ENCODE peak calls at places on chromosomes 13 and 19, in six cellular contexts. F, A, J, V, Q and G are unnamed samples.

GRCh38 chr13:88958821-88959220 is 1287.7 kb downstream of the SLITRK5 start:
- DNase-seq in A (no peak), Q (no peak), J (no peak), V (no peak), F (no peak), G (no peak)

GRCh38 chr19:23823952-23824389 is 65.3 kb upstream of the ZNF681 start:
- DNase-seq in F (no peak), J (no peak), A (peak; percentile 7), Q (no peak), V (peak; percentile 0), G (peak; percentile 48)

GRCh38 chr13:103976371-103976770 is 910.2 kb upstream of the SLC10A2 start:
- DNase-seq in A (no peak), F (no peak), V (no peak), Q (no peak), J (no peak), G (no peak)

GRCh38 chr19:17757125-17757524 is 5.8 kb downstream of the FCHO1 start:
- DNase-seq in Q (peak; percentile 56), V (no peak), F (no peak), A (no peak), J (peak; percentile 64), G (no peak)

GRCh38 chr19:38796154-38796553 is 7.2 kb downstream of the LGALS7B start:
- DNase-seq in J (no peak), A (no peak), V (no peak), F (no peak), Q (no peak), G (no peak)

GRCh38 chr13:97822377-97822776 is 131.1 kb upstream of the IPO5 start:
- DNase-seq in Q (no peak), V (no peak), J (no peak), A (no peak), F (no peak), G (no peak)

GRCh38 chr19:18725755-18726416 is 42.4 kb downstream of the CRTC1 start:
- DNase-seq in Q (no peak), A (no peak), J (no peak), V (no peak), F (no peak), G (peak; percentile 92)

GRCh38 chr13:44108345-44108858 is 228.7 kb downstream of the LACC1 start:
- DNase-seq in J (peak; percentile 56), A (no peak), V (no peak), Q (no peak), F (no peak), G (no peak)

GRCh38 chr19:4705413-4706131 is 18.1 kb downstream of the DPP9 start:
- DNase-seq in F (no peak), V (no peak), J (no peak), A (no peak), Q (no peak), G (no peak)

GRCh38 chr13:36475468-36475867 is 43.2 kb downstream of the CCNA1 start:
- DNase-seq in F (no peak), V (no peak), A (no peak), Q (peak; percentile 2), J (no peak), G (peak; percentile 43)

GRCh38 chr13:41513600-41513999 is 56.2 kb downstream of the RGCC start:
- DNase-seq in Q (no peak), F (no peak), J (no peak), A (no peak), V (no peak), G (no peak)

GRCh38 chr19:6730153-6730804 is 7.1 kb downstream of the GPR108 start:
- DNase-seq in A (peak; percentile 87), F (no peak), J (peak; percentile 84), Q (no peak), V (no peak), G (peak; percentile 47)

GRCh38 chr19:16073988-16074387 is 2.3 kb upstream of the TPM4 start:
- DNase-seq in F (no peak), A (no peak), J (peak; percentile 10), Q (no peak), V (no peak), G (no peak)

GRCh38 chr13:91904597-91904996 is 506.2 kb downstream of the GPC5 start:
- DNase-seq in V (no peak), J (no peak), F (no peak), Q (no peak), A (no peak), G (no peak)

GRCh38 chr13:97043302-97043701 is 49.0 kb upstream of the OXGR1 start:
- DNase-seq in V (no peak), F (no peak), A (peak; percentile 25), Q (peak; percentile 52), J (no peak), G (no peak)

GRCh38 chr19:17394891-17395415 is 957 bp upstream of the CCDC194 start:
- DNase-seq in V (no peak), J (peak; percentile 81), A (peak; percentile 80), Q (no peak), F (peak; percentile 71), G (peak; percentile 79)

GRCh38 chr13:37198629-37199028 is 93.2 kb upstream of the CSNK1A1L start:
- DNase-seq in J (no peak), A (no peak), F (no peak), V (peak; percentile 8), Q (no peak), G (no peak)

GRCh38 chr19:12872255-12872654 is 9.0 kb downstream of the DNASE2 start:
- DNase-seq in A (no peak), Q (no peak), J (peak; percentile 19), V (no peak), F (no peak), G (no peak)

DNA sequence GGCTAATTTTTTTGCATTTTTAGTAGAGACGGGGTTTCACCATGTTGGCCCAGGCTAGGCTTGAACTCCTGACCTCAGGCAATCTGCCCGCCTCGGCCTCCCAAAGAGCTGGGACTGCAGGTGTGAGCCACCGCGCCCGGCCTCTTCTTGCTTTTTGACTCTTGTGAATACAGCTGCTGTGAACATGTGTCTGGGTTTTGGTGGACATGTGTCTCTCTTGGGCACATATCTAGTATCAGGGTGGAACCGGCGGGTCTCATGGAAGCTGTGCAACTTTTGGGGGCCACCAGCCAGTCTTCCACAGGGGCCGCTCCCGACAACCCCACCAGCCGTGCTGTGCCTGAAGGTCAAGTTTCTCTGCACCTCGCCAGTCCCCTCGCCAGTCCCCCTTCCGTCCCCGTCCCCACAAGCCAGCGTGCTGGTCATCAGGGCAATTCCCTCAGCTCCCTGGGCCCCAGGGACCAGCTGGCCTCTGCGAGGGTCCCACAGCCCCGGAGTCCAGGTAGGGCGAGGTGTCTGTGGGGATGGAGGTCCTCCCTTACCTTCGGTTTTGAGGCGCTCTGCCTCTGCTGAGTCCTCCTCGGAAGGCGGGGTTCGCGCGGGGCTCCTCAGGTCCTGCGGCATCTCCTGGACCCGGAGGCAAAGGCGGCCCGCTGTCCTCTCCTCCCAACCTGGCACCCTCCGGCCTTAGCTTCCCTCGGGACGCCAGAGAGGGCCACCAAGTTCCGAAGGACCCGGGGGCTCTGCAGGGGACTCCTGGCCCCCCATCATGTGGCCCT is 16.3 kb downstream of the SGTA start:
- DNase-seq in J (no peak), A (no peak), F (no peak), Q (no peak), V (no peak), G (no peak)
- H3K36me3 ChIP-seq in J (peaks cover 2% of the 10 kb centered on the region), A (peaks cover 67% of the 10 kb centered on the region), F (peaks cover 30% of the 10 kb centered on the region), Q (peaks cover 44% of the 10 kb centered on the region), V (peaks cover 78% of the 10 kb centered on the region), G (peaks cover 89% of the 10 kb centered on the region)

GRCh38 chr13:100659578-100659977 is 15.0 kb downstream of the TMTC4 start:
- DNase-seq in F (no peak), Q (no peak), V (no peak), J (no peak), A (no peak), G (no peak)

GRCh38 chr13:100657881-100658315 is 16.7 kb downstream of the TMTC4 start:
- DNase-seq in J (no peak), Q (no peak), V (no peak), F (no peak), A (no peak), G (no peak)

GRCh38 chr13:100662470-100663211 is 12.0 kb downstream of the TMTC4 start:
- DNase-seq in F (no peak), A (no peak), J (no peak), V (no peak), Q (no peak), G (no peak)

GRCh38 chr13:100658363-100658762 is 16.2 kb downstream of the TMTC4 start:
- DNase-seq in A (no peak), F (no peak), V (no peak), J (no peak), Q (no peak), G (no peak)

GRCh38 chr13:100660761-100661160 is 13.8 kb downstream of the TMTC4 start:
- DNase-seq in Q (no peak), J (no peak), V (no peak), F (no peak), A (no peak), G (no peak)
- H3K36me3 ChIP-seq in Q (no peaks in the 10 kb centered on the region), J (peaks cover 7% of the 10 kb centered on the region), V (peaks cover 99% of the 10 kb centered on the region), F (peaks cover 29% of the 10 kb centered on the region), A (peaks cover 39% of the 10 kb centered on the region), G (peaks cover 82% of the 10 kb centered on the region)

DNA sequence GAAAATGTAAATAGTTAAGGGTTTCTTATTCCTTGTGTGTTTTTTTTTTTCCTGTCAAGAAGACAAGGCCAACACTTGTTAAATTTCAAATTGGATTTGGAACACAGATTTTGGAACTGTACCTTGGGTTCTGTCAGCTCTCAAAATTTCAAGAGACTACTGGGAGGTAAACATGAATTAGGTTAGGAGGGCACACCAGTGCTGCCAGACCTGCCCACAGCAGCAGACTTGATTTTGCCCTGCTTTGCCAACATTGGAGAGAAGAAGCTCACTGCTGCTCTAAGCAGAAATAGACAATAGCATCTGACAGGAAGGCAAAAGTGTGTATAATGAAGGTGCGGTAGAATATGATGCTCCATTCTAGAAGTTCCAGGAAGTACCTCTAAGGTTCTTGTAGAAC is 121.7 kb downstream of the NHLRC3 start:
- DNase-seq in V (no peak), Q (no peak), F (no peak), A (no peak), J (no peak), G (no peak)
- H3K36me3 ChIP-seq in V (no peaks in the 10 kb centered on the region), Q (no peaks in the 10 kb centered on the region), F (no peaks in the 10 kb centered on the region), A (no peaks in the 10 kb centered on the region), J (no peaks in the 10 kb centered on the region), G (no peaks in the 10 kb centered on the region)

GRCh38 chr19:50406156-50406820 is 12.4 kb upstream of the SPIB start:
- DNase-seq in F (no peak), Q (no peak), J (no peak), A (no peak), V (no peak), G (no peak)
- H3K36me3 ChIP-seq in F (peaks cover 15% of the 10 kb centered on the region), Q (peaks cover 3% of the 10 kb centered on the region), J (no peaks in the 10 kb centered on the region), A (peaks cover 55% of the 10 kb centered on the region), V (peaks cover 81% of the 10 kb centered on the region), G (peaks cover 72% of the 10 kb centered on the region)

DNA sequence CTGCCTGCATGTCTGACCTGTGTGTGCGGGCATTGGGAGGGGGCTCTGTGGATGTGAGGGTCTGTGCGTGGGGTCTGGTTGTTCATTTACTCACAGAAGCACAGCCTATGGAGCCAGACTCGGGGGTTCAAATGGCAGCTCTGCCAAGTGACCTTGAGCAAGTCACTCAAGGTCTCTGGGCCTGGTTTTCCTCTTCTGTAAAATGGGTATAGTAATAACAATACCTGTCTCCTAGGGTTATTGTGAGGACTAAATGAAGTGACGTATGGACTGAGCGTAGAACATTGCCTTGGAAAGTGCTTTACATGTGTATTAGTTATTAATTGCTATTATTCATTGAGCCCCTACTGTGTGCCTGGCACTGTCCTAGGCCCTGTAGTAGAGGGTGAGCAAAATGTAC is 24.4 kb downstream of the CKM start:
- DNase-seq in J (no peak), Q (no peak), A (no peak), V (no peak), F (no peak), G (no peak)
- H3K36me3 ChIP-seq in J (peaks cover 3% of the 10 kb centered on the region), Q (peaks cover 5% of the 10 kb centered on the region), A (no peaks in the 10 kb centered on the region), V (peaks cover 74% of the 10 kb centered on the region), F (no peaks in the 10 kb centered on the region), G (peaks cover 14% of the 10 kb centered on the region)

GRCh38 chr19:41328818-41329220 is 18.8 kb downstream of the CCDC97 start:
- DNase-seq in F (no peak), Q (no peak), J (peak; percentile 73), A (no peak), V (no peak), G (no peak)
- H3K36me3 ChIP-seq in F (peaks cover 6% of the 10 kb centered on the region), Q (peaks cover 55% of the 10 kb centered on the region), J (peaks cover 2% of the 10 kb centered on the region), A (peaks cover 8% of the 10 kb centered on the region), V (peaks cover 7% of the 10 kb centered on the region), G (no peaks in the 10 kb centered on the region)